ENCODE peak calls at places on chromosomes 2 and 18, in five cellular contexts. T is HAP-1, Q is fibroblast of lung, M is coronary artery, X is foreskin fibroblast. J is an unnamed sample.

GRCh38 chr2:221176666-221177065 is 395.4 kb downstream of the EPHA4 start:
- DNase-seq in M (no peak), X (no peak), T (no peak), Q (no peak), J (no peak)

GRCh38 chr18:3180325-3180724 is 39.4 kb downstream of the MYOM1 start:
- DNase-seq in M (no peak), Q (peak), X (peak), T (peak), J (no peak)

GRCh38 chr2:54685263-54685775 is 38.1 kb upstream of the EML6 start:
- DNase-seq in X (no peak), M (no peak), T (no peak), Q (no peak), J (no peak)

GRCh38 chr2:191638079-191638801 is 39.7 kb upstream of the NABP1 start:
- DNase-seq in M (no peak), X (no peak), T (peak), Q (no peak), J (no peak)

GRCh38 chr18:68721681-68722583 is 7.0 kb upstream of the TMX3 start:
- DNase-seq in T (no peak), X (no peak), M (no peak), Q (peak), J (no peak)

GRCh38 chr18:44198296-44199284 is 482.1 kb upstream of the SETBP1 start:
- DNase-seq in M (no peak), T (no peak), Q (no peak), X (no peak), J (no peak)

GRCh38 chr18:74013955-74014354 is 133.7 kb downstream of the FBXO15 start:
- DNase-seq in Q (peak), M (no peak), X (peak), T (no peak), J (no peak)

GRCh38 chr2:3679180-3679579 is 21.2 kb downstream of the ALLC start:
- DNase-seq in M (no peak), T (no peak), X (no peak), Q (no peak), J (no peak)

GRCh38 chr2:134268265-134268664 is 14.4 kb downstream of the MGAT5 start:
- DNase-seq in T (no peak), M (no peak), Q (no peak), X (no peak), J (no peak)

GRCh38 chr18:26088482-26088881 is 1.9 kb downstream of the SS18 start:
- DNase-seq in X (no peak), T (no peak), Q (peak), M (no peak), J (no peak)

GRCh38 chr2:70258532-70258875 is 567 bp downstream of the PCYOX1 start:
- DNase-seq in T (peak), Q (peak), X (peak), M (peak), J (no peak)

GRCh38 chr2:81650048-81650971 is 1345.8 kb upstream of the LRRTM1 start:
- DNase-seq in T (no peak), X (no peak), M (no peak), Q (peak), J (no peak)

J was measured in activated CD4-positive, alpha-beta memory T cell treated with anti-CD3 and anti-CD28 coated beads, Interleukin-2, amount 10 ng/mL, durations not matched to agents 7 days and 5 days.